ENCODE peak calls at places on chromosomes 4 and X, in seven cellular contexts. One of them, this sample, is unnamed.

GRCh38 chr4:41430796-41431195 is 107.2 kb upstream of the LIMCH1 start:
- DNase-seq in mesenchymal stem cell: no peak
- DNase-seq in stimulated activated naive CD8-positive, alpha-beta T cell treated with anti-CD3 and anti-CD28 coated beads, Interleukin-15, Interleukin-2, amounts not matched to agents 100 U/mL and 50 U/mL, for 24 hours: no peak
- DNase-seq in DMS153: no peak
- DNase-seq in activated T-cell treated with anti-CD3 and anti-CD28 coated beads for 1 hour: no peak
- DNase-seq in right atrium auricular region: peak
- DNase-seq in sciatic nerve: no peak
- DNase-seq in this sample: no peak

GRCh38 chr4:41324861-41325260 is 68.1 kb downstream of the UCHL1 start:
- DNase-seq in activated T-cell treated with anti-CD3 and anti-CD28 coated beads for 1 hour: no peak
- DNase-seq in sciatic nerve: no peak
- DNase-seq in DMS153: no peak
- DNase-seq in mesenchymal stem cell: no peak
- DNase-seq in right atrium auricular region: no peak
- DNase-seq in stimulated activated naive CD8-positive, alpha-beta T cell treated with anti-CD3 and anti-CD28 coated beads, Interleukin-15, Interleukin-2, amounts not matched to agents 100 U/mL and 50 U/mL, for 24 hours: no peak
- DNase-seq in this sample: no peak

GRCh38 chr4:156970501-156971167 is 965 bp downstream of the PDGFC start:
- DNase-seq in sciatic nerve: peak
- DNase-seq in stimulated activated naive CD8-positive, alpha-beta T cell treated with anti-CD3 and anti-CD28 coated beads, Interleukin-15, Interleukin-2, amounts not matched to agents 100 U/mL and 50 U/mL, for 24 hours: no peak
- DNase-seq in activated T-cell treated with anti-CD3 and anti-CD28 coated beads for 1 hour: no peak
- DNase-seq in mesenchymal stem cell: peak
- DNase-seq in DMS153: no peak
- DNase-seq in right atrium auricular region: peak
- DNase-seq in this sample: no peak

GRCh38 chr4:7747062-7747385 is 192.6 kb downstream of the AFAP1 start:
- DNase-seq in DMS153: no peak
- DNase-seq in activated T-cell treated with anti-CD3 and anti-CD28 coated beads for 1 hour: no peak
- DNase-seq in mesenchymal stem cell: no peak
- DNase-seq in sciatic nerve: no peak
- DNase-seq in right atrium auricular region: no peak
- DNase-seq in stimulated activated naive CD8-positive, alpha-beta T cell treated with anti-CD3 and anti-CD28 coated beads, Interleukin-15, Interleukin-2, amounts not matched to agents 100 U/mL and 50 U/mL, for 24 hours: no peak
- DNase-seq in this sample: no peak

GRCh38 chr4:7044415-7044930 is 1.3 kb downstream of the TADA2B start:
- DNase-seq in right atrium auricular region: no peak
- DNase-seq in sciatic nerve: no peak
- DNase-seq in stimulated activated naive CD8-positive, alpha-beta T cell treated with anti-CD3 and anti-CD28 coated beads, Interleukin-15, Interleukin-2, amounts not matched to agents 100 U/mL and 50 U/mL, for 24 hours: no peak
- DNase-seq in DMS153: no peak
- DNase-seq in mesenchymal stem cell: peak
- DNase-seq in activated T-cell treated with anti-CD3 and anti-CD28 coated beads for 1 hour: no peak
- DNase-seq in this sample: no peak

GRCh38 chr4:158020734-158021346 is 152.0 kb downstream of the GASK1B start:
- DNase-seq in sciatic nerve: no peak
- DNase-seq in DMS153: no peak
- DNase-seq in mesenchymal stem cell: peak
- DNase-seq in stimulated activated naive CD8-positive, alpha-beta T cell treated with anti-CD3 and anti-CD28 coated beads, Interleukin-15, Interleukin-2, amounts not matched to agents 100 U/mL and 50 U/mL, for 24 hours: no peak
- DNase-seq in activated T-cell treated with anti-CD3 and anti-CD28 coated beads for 1 hour: no peak
- DNase-seq in right atrium auricular region: no peak
- DNase-seq in this sample: no peak

GRCh38 chr4:181957088-181957487 is 286.1 kb upstream of the TENM3 start:
- DNase-seq in activated T-cell treated with anti-CD3 and anti-CD28 coated beads for 1 hour: no peak
- DNase-seq in DMS153: no peak
- DNase-seq in stimulated activated naive CD8-positive, alpha-beta T cell treated with anti-CD3 and anti-CD28 coated beads, Interleukin-15, Interleukin-2, amounts not matched to agents 100 U/mL and 50 U/mL, for 24 hours: no peak
- DNase-seq in sciatic nerve: no peak
- DNase-seq in right atrium auricular region: no peak
- DNase-seq in mesenchymal stem cell: peak
- DNase-seq in this sample: no peak

GRCh38 chr4:188414441-188414840 is 275.2 kb downstream of the TRIML1 start:
- DNase-seq in right atrium auricular region: no peak
- DNase-seq in mesenchymal stem cell: peak
- DNase-seq in stimulated activated naive CD8-positive, alpha-beta T cell treated with anti-CD3 and anti-CD28 coated beads, Interleukin-15, Interleukin-2, amounts not matched to agents 100 U/mL and 50 U/mL, for 24 hours: no peak
- DNase-seq in activated T-cell treated with anti-CD3 and anti-CD28 coated beads for 1 hour: no peak
- DNase-seq in sciatic nerve: no peak
- DNase-seq in DMS153: no peak
- DNase-seq in this sample: no peak

GRCh38 chr4:94605241-94605640 is 152.5 kb upstream of the BMPR1B start:
- DNase-seq in activated T-cell treated with anti-CD3 and anti-CD28 coated beads for 1 hour: no peak
- DNase-seq in right atrium auricular region: no peak
- DNase-seq in stimulated activated naive CD8-positive, alpha-beta T cell treated with anti-CD3 and anti-CD28 coated beads, Interleukin-15, Interleukin-2, amounts not matched to agents 100 U/mL and 50 U/mL, for 24 hours: no peak
- DNase-seq in sciatic nerve: no peak
- DNase-seq in DMS153: no peak
- DNase-seq in mesenchymal stem cell: no peak
- DNase-seq in this sample: no peak

GRCh38 chrX:12770440-12770839 is 20.8 kb upstream of the PRPS2 start:
- DNase-seq in activated T-cell treated with anti-CD3 and anti-CD28 coated beads for 1 hour: no peak
- DNase-seq in mesenchymal stem cell: peak
- DNase-seq in DMS153: no peak
- DNase-seq in stimulated activated naive CD8-positive, alpha-beta T cell treated with anti-CD3 and anti-CD28 coated beads, Interleukin-15, Interleukin-2, amounts not matched to agents 100 U/mL and 50 U/mL, for 24 hours: no peak
- DNase-seq in right atrium auricular region: no peak
- DNase-seq in sciatic nerve: no peak
- DNase-seq in this sample: peak

GRCh38 chrX:40550069-40550468 is 30.7 kb upstream of the ATP6AP2 start:
- DNase-seq in mesenchymal stem cell: no peak
- DNase-seq in sciatic nerve: no peak
- DNase-seq in DMS153: peak
- DNase-seq in activated T-cell treated with anti-CD3 and anti-CD28 coated beads for 1 hour: no peak
- DNase-seq in right atrium auricular region: no peak
- DNase-seq in stimulated activated naive CD8-positive, alpha-beta T cell treated with anti-CD3 and anti-CD28 coated beads, Interleukin-15, Interleukin-2, amounts not matched to agents 100 U/mL and 50 U/mL, for 24 hours: no peak
- DNase-seq in this sample: no peak

GRCh38 chr4:150722908-150723362 is 141.0 kb downstream of the MAB21L2 start:
- DNase-seq in activated T-cell treated with anti-CD3 and anti-CD28 coated beads for 1 hour: no peak
- DNase-seq in stimulated activated naive CD8-positive, alpha-beta T cell treated with anti-CD3 and anti-CD28 coated beads, Interleukin-15, Interleukin-2, amounts not matched to agents 100 U/mL and 50 U/mL, for 24 hours: no peak
- DNase-seq in right atrium auricular region: peak
- DNase-seq in DMS153: no peak
- DNase-seq in mesenchymal stem cell: peak
- DNase-seq in sciatic nerve: peak
- DNase-seq in this sample: no peak